ENCODE peak calls at places on chromosomes 1 and 21, in four cellular contexts. U is WTC11, D is K562, F is HepG2. B is an unnamed sample.

GRCh38 chr1:233680000-233680399 is 66.1 kb downstream of the KCNK1 start:
- DNase-seq in F (no peak), U (no peak), D (no peak), B (no peak)

GRCh38 chr1:23177438-23178380 is 9.1 kb upstream of the LUZP1 start:
- DNase-seq in U (peak; percentile 82), F (peak; percentile 25), D (peak; percentile 73), B (peak; percentile 43)

GRCh38 chr1:231357831-231358354 is 19.8 kb downstream of the SPRTN start:
- DNase-seq in U (no peak), D (peak; percentile 70), F (peak; percentile 47), B (peak; percentile 73)

GRCh38 chr1:153790282-153790995 is 15.2 kb downstream of the SLC27A3 start:
- DNase-seq in F (no peak), D (no peak), U (peak; percentile 10), B (no peak)

GRCh38 chr1:151773698-151774097 is 10.4 kb upstream of the MRPL9 start:
- DNase-seq in F (no peak), U (no peak), D (peak; percentile 62), B (no peak)

GRCh38 chr1:32791881-32792280 is 25.3 kb downstream of the YARS1 start:
- DNase-seq in U (no peak), F (no peak), D (no peak), B (peak; percentile 30)

GRCh38 chr1:65493792-65494191 is 73.3 kb downstream of the LEPR start:
- DNase-seq in U (no peak), F (no peak), D (no peak), B (no peak)

GRCh38 chr21:45291613-45292398 is 4.1 kb upstream of the POFUT2 start:
- DNase-seq in F (no peak), D (no peak), U (no peak), B (no peak)

DNA sequence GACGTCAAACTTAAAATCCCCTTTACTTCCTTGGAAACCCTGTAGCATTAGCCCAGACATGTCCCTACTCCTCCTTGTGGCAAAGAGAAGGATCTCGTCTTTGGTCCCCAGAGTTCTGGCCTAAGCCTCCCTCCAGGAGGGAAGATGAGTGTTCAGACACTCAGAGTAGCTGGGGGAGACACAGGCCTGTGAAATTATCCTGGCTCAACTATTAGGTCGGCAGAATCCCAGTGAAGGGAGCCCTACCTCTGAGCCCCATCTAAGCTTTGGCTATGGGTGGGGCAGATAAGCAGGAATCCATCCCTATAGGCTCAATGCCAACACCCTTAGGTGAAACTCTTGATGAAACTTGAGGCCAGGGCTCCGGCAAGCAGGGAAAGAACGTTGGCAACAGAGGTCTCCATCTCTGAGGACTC is 1.7 kb upstream of the SFN start:
- DNase-seq in D (peak; percentile 31), F (no peak), U (no peak), B (peak; percentile 65)
- TF ChIP-seq NR3C1 in D (no peak), F (no peak), U (no peak), B (no peak)

DNA sequence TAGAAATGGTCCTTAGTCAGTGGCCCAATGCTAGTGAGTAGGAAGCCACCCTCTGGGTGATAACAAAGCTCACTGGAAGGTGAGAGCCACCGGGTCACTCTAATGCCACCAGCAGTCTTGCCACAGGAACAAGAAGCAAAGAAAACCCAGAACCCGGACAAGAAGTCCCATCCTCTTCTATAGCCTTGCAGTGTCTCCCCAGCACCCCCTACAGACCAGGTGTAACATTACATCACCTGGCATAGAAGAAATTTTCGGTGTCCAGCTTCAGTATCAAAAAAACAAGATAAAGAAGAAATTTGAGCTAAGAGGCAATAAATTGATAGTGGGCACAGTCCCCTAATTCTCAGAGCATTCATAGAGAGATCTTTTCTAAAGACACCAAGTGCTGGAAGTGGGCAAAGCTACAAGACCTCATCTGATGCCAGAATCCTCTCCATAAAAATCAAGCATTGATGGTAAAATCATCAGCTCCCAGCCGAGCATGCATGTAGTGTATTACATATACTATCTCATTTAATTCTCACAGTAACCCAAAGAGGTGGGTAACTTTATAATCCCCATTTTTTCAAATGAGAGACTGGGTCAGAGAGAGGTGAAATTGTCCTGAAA is 491.0 kb downstream of the MATN1 start:
- DNase-seq in U (peak; percentile 38), F (peak; percentile 10), D (peak; percentile 60), B (peak; percentile 5)
- TF ChIP-seq NR3C1 in U (no peak), F (no peak), D (no peak), B (no peak)

GRCh38 chr21:29290245-29290644 is 8.5 kb upstream of the BACH1 start:
- DNase-seq in U (no peak), D (no peak), F (no peak), B (no peak)

GRCh38 chr21:29289317-29289716 is 9.4 kb upstream of the BACH1 start:
- DNase-seq in D (no peak), F (no peak), U (no peak), B (no peak)

GRCh38 chr21:29295066-29295650 is 3.6 kb upstream of the BACH1 start:
- DNase-seq in U (no peak), F (no peak), D (no peak), B (no peak)

GRCh38 chr21:29296452-29296851 is 2.3 kb upstream of the BACH1 start:
- DNase-seq in D (no peak), U (no peak), F (no peak), B (no peak)

GRCh38 chr21:29293495-29293894 is 5.2 kb upstream of the BACH1 start:
- DNase-seq in D (no peak), U (no peak), F (no peak), B (no peak)
- TF ChIP-seq NR3C1 in D (no peak), U (no peak), F (no peak), B (no peak)

DNA sequence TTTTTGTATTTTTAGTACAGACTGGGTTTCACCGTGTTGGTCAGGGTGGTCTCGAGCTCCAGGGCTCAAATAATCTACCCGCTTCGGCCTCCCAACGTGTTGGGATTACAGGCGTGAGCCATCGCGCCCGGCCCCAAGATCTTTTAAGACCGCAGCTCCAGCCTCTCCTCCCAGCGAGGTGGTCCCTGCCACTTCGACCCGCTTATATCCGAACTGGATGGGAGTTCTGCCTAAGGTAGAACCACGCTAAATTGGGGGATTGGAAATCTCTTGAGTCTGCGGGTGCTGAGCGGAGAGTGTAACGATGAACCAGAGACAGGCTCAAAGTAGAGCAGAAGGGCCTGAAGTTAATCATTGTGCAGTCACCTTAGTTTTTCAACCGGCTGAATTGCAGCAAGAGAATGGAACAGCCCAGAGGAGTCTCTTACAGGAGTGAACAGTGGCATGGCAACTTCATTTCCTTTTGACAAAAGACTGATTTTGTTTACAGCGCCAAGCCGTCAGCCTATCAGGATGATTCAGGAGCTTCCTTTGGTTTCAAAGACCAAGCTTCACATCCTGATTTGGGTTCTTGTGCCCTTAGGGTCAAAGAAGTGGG is 726 bp upstream of the CYB5R1 start:
- DNase-seq in U (peak; percentile 16), D (peak; percentile 49), F (no peak), B (no peak)
- TF ChIP-seq NR3C1 in U (no peak), D (no peak), F (no peak), B (no peak)

DNA sequence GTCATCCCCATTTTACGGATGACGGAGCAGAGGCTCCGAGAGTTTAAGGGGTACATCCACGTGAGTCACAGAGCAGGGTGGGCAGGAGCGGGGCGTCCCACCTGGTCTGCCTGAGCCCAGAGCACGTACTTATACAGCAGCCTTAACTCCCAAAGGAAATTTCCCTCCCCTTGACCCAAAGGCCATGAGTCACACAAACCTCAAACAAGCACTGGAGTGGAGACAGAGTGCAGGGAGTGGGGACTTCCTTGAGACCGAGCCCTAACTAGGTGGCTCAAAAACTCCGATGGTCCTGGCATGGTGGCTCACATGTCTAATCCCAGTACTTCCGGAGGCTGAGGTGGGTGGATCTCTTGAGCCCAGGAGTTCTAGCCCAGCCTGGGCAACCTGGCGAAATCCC is 141.6 kb upstream of the KLHDC7A start:
- DNase-seq in U (no peak), F (no peak), D (no peak), B (no peak)
- TF ChIP-seq NR3C1 in U (no peak), F (no peak), D (no peak), B (no peak)

GRCh38 chr1:159556931-159557369 is 21.1 kb upstream of the OR10J5 start:
- DNase-seq in F (no peak), D (no peak), U (no peak), B (no peak)
- TF ChIP-seq NR3C1 in F (no peak), D (no peak), U (no peak), B (no peak)

GRCh38 chr1:85581802-85582686 is 1.5 kb downstream of the CCN1 start:
- DNase-seq in U (peak; percentile 43), D (no peak), F (peak; percentile 49), B (peak; percentile 86)

GRCh38 chr1:85582687-85583354 is 2.3 kb downstream of the CCN1 start:
- DNase-seq in U (no peak), F (no peak), D (no peak), B (peak; percentile 53)

GRCh38 chr1:85580046-85580411 is 532 bp upstream of the CCN1 start:
- DNase-seq in F (peak; percentile 76), U (peak; percentile 40), D (no peak), B (peak; percentile 34)

GRCh38 chr1:85579619-85580018 is 942 bp upstream of the CCN1 start:
- DNase-seq in F (no peak), U (peak; percentile 45), D (no peak), B (peak; percentile 48)

DNA sequence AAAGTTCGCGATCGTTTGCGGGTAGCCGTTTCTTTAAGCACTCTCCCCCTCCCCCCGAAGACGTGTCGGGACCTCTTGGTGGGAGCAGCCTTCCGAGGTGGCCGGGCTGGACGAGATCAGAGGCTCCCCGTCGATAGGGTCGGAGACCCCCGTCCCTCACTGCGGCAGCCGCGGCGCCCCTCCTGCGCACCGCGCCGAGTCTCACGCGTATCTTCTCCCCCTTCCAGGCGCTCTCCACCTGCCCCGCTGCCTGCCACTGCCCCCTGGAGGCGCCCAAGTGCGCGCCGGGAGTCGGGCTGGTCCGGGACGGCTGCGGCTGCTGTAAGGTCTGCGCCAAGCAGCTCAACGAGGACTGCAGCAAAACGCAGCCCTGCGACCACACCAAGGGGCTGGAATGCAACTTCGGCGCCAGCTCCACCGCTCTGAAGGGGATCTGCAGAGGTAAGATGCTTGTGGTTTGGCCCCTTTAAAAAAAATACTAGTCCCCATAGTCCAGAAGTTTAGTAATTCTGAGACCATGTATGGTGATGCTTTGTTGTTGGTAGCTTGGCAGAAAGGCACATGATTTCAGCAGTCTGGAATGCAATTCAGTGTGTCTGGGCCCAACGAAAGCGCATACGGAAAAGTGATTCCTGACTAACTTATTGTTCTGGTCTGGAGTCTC is 709 bp downstream of the CCN1 start:
- DNase-seq in U (peak; percentile 85), F (peak; percentile 69), D (peak; percentile 86), B (peak; percentile 35)
- TF ChIP-seq NR3C1 in U (no peak), F (no peak), D (no peak), B (no peak)

GRCh38 chr1:209354111-209354839 is 229.2 kb upstream of the CAMK1G start:
- DNase-seq in U (peak; percentile 83), D (peak; percentile 85), F (peak; percentile 59), B (peak; percentile 89)
- TF ChIP-seq NR3C1 in U (no peak), D (no peak), F (no peak), B (no peak)

B was measured in A549.